ENCODE peak calls at places on chromosomes 1 and 21, in five cellular contexts. E is lower leg skin, H is NCI-H345, P is ACHN, V is RKO. U is an unnamed sample.

GRCh38 chr1:7388488-7389185 is 382.5 kb upstream of the VAMP3 start:
- DNase-seq in E (peak; percentile 85), V (no peak), H (no peak), P (no peak), U (peak; percentile 45)

GRCh38 chr1:204213668-204214662 is at the start of gene GOLT1A:
- DNase-seq in P (peak; percentile 98), E (peak; percentile 89), H (peak; percentile 35), V (no peak), U (peak; percentile 57)

GRCh38 chr1:196400478-196401453 is 207.5 kb downstream of the KCNT2 start:
- DNase-seq in H (no peak), V (no peak), E (peak; percentile 84), P (no peak), U (peak; percentile 51)

GRCh38 chr1:37243368-37244082 is 209.2 kb upstream of the GRIK3 start:
- DNase-seq in V (no peak), H (peak; percentile 79), E (no peak), P (no peak), U (no peak)

GRCh38 chr1:211705439-211706205 is 30.2 kb upstream of the NEK2 start:
- DNase-seq in H (no peak), E (no peak), V (no peak), P (no peak), U (no peak)

GRCh38 chr1:227214170-227214569 is 104.1 kb downstream of the CDC42BPA start:
- DNase-seq in V (no peak), E (no peak), P (no peak), H (no peak), U (no peak)

GRCh38 chr1:156848461-156849150 is 10.3 kb downstream of the INSRR start:
- DNase-seq in V (no peak), P (no peak), H (no peak), E (no peak), U (no peak)

GRCh38 chr1:230068952-230069684 is 2.1 kb downstream of the GALNT2 start:
- DNase-seq in E (peak; percentile 37), H (peak; percentile 44), V (no peak), P (no peak), U (no peak)

GRCh38 chr1:15156807-15157380 is 3.3 kb downstream of the TMEM51 start:
- DNase-seq in P (no peak), H (no peak), V (no peak), E (no peak), U (no peak)

GRCh38 chr1:92653605-92654381 is 131.1 kb downstream of the EVI5 start:
- DNase-seq in V (no peak), H (no peak), E (no peak), P (no peak), U (peak; percentile 52)

GRCh38 chr1:209685835-209686234 is 10.6 kb downstream of the G0S2 start:
- DNase-seq in V (no peak), P (no peak), E (no peak), H (no peak), U (no peak)

GRCh38 chr21:42575111-42575510 is 61.5 kb downstream of the SLC37A1 start:
- DNase-seq in P (no peak), E (peak; percentile 63), H (no peak), V (no peak), U (no peak)

GRCh38 chr21:46122758-46123683 is 25.1 kb downstream of the COL6A2 start:
- DNase-seq in P (no peak), H (no peak), V (no peak), E (peak; percentile 80), U (no peak)

GRCh38 chr1:57959727-57960300 is 536.0 kb upstream of the DAB1 start:
- DNase-seq in E (no peak), V (no peak), P (no peak), H (no peak), U (no peak)

GRCh38 chr1:155466996-155467395 is 95.6 kb downstream of the ASH1L start:
- DNase-seq in H (no peak), V (peak; percentile 49), E (no peak), P (peak; percentile 90), U (no peak)

U was measured in NCI-H2029.